ENCODE peak calls at places on chromosomes 16 and 17, in four cellular contexts. W is hepatocyte, D is hippocampal formation, J is NCI-H2029. R is an unnamed sample.
A peak's percentile ranks its signal among the peaks of the same experiment; 100 is the strongest.

GRCh38 chr16:35305476-35305875 is 1846.1 kb downstream of the TP53TG3F start:
- DNase-seq in W (no peak), D (no peak), J (no peak), R (no peak)

GRCh38 chr16:85845276-85845675 is 45.8 kb downstream of the COX4I1 start:
- DNase-seq in W (no peak), D (no peak), J (no peak), R (no peak)

GRCh38 chr16:49158029-49158642 is 123.5 kb downstream of the CBLN1 start:
- DNase-seq in W (peak; percentile 73), D (no peak), J (no peak), R (no peak)

GRCh38 chr16:75323928-75324327 is 72.5 kb upstream of the BCAR1 start:
- DNase-seq in W (no peak), D (no peak), J (no peak), R (no peak)

GRCh38 chr16:72241930-72242329 is 70.0 kb upstream of the PMFBP1 start:
- DNase-seq in W (peak; percentile 70), D (peak; percentile 72), J (peak; percentile 3), R (peak; percentile 44)

GRCh38 chr17:82449136-82449882 is 1.2 kb downstream of the CYBC1 start:
- DNase-seq in W (no peak), D (no peak), J (no peak), R (peak; percentile 73)

GRCh38 chr16:81261049-81261648 is 22.7 kb downstream of the BCO1 start:
- DNase-seq in W (no peak), D (no peak), J (no peak), R (no peak)

GRCh38 chr17:3007651-3008121 is 55.7 kb downstream of the OR1D5 start:
- DNase-seq in W (no peak), D (no peak), J (no peak), R (no peak)

GRCh38 chr17:78214706-78215061 is 631 bp downstream of the BIRC5 start:
- DNase-seq in W (no peak), D (no peak), J (no peak), R (no peak)

GRCh38 chr16:85947511-85948509 is 48.8 kb downstream of the IRF8 start:
- DNase-seq in W (no peak), D (no peak), J (no peak), R (no peak)

GRCh38 chr16:22684282-22685161 is 129.4 kb upstream of the HS3ST2 start:
- DNase-seq in W (no peak), D (no peak), J (no peak), R (no peak)

GRCh38 chr16:52567193-52567592 is 20.2 kb upstream of the TOX3 start:
- DNase-seq in W (no peak), D (no peak), J (no peak), R (no peak)

GRCh38 chr17:18877104-18877503 is 19.2 kb downstream of the PRPSAP2 start:
- DNase-seq in W (no peak), D (no peak), J (no peak), R (no peak)

GRCh38 chr17:56994009-56994792 is 16.3 kb downstream of the SCPEP1 start:
- DNase-seq in W (no peak), D (no peak), J (no peak), R (no peak)

GRCh38 chr17:79242873-79243602 is 168.4 kb downstream of the ENGASE start:
- DNase-seq in W (no peak), D (no peak), J (no peak), R (no peak)

GRCh38 chr16:29316673-29317237 is 89.8 kb downstream of the NPIPB11 start:
- DNase-seq in W (no peak), D (no peak), J (no peak), R (no peak)

GRCh38 chr17:49759203-49759602 is 4.7 kb downstream of the FAM117A start:
- DNase-seq in W (no peak), D (no peak), J (no peak), R (no peak)

GRCh38 chr17:42378597-42379594 is 9.3 kb downstream of the STAT3 start:
- DNase-seq in W (no peak), D (peak; percentile 20), J (peak; percentile 8), R (peak; percentile 11)

GRCh38 chr16:4114257-4115208 is 1.7 kb downstream of the ADCY9 start:
- DNase-seq in W (no peak), D (no peak), J (no peak), R (peak; percentile 18)

GRCh38 chr16:83458612-83459011 is 349.2 kb upstream of the HSBP1 start:
- DNase-seq in W (no peak), D (no peak), J (no peak), R (no peak)

GRCh38 chr16:85566502-85567100 is 46.5 kb upstream of the GSE1 start:
- DNase-seq in W (no peak), D (no peak), J (no peak), R (no peak)

GRCh38 chr17:27559506-27559931 is 71.5 kb upstream of the LGALS9 start:
- DNase-seq in W (peak; percentile 65), D (no peak), J (no peak), R (no peak)

GRCh38 chr16:3027983-3028715 is 4.3 kb downstream of the THOC6 start:
- DNase-seq in W (peak; percentile 95), D (peak; percentile 17), J (peak; percentile 80), R (peak; percentile 68)

GRCh38 chr17:13106171-13106570 is 88.3 kb upstream of the ELAC2 start:
- DNase-seq in W (no peak), D (no peak), J (peak; percentile 67), R (peak; percentile 25)

GRCh38 chr17:12959441-12959840 is 58.4 kb downstream of the ELAC2 start:
- DNase-seq in W (no peak), D (no peak), J (no peak), R (no peak)

GRCh38 chr17:5950871-5951270 is 119.3 kb upstream of the WSCD1 start:
- DNase-seq in W (no peak), D (no peak), J (no peak), R (no peak)

GRCh38 chr16:11708421-11708820 is 34.2 kb downstream of the TXNDC11 start:
- DNase-seq in W (no peak), D (no peak), J (no peak), R (no peak)

GRCh38 chr17:78381601-78382168 is 3.2 kb downstream of the PGS1 start:
- DNase-seq in W (no peak), D (no peak), J (no peak), R (no peak)

GRCh38 chr17:8555062-8555461 is 75.5 kb downstream of the MYH10 start:
- DNase-seq in W (no peak), D (no peak), J (no peak), R (no peak)

GRCh38 chr16:64437706-64438329 is 684.0 kb downstream of the CDH11 start:
- DNase-seq in W (peak; percentile 13), D (no peak), J (no peak), R (no peak)

GRCh38 chr16:59060212-59060611 is 326.1 kb upstream of the GOT2 start:
- DNase-seq in W (no peak), D (no peak), J (no peak), R (no peak)

GRCh38 chr17:40778466-40778865 is 3.9 kb downstream of the KRT27 start:
- DNase-seq in W (no peak), D (no peak), J (no peak), R (no peak)

GRCh38 chr17:49972486-49973270 is 3.7 kb downstream of the DLX4 start:
- DNase-seq in W (no peak), D (no peak), J (no peak), R (no peak)

GRCh38 chr16:5502467-5502869 is 404.9 kb upstream of the EEF2KMT start:
- DNase-seq in W (peak; percentile 73), D (no peak), J (peak; percentile 22), R (peak; percentile 29)

GRCh38 chr17:19672009-19672837 is 23.7 kb downstream of the ALDH3A2 start:
- DNase-seq in W (peak; percentile 62), D (peak; percentile 32), J (no peak), R (no peak)

GRCh38 chr17:27578718-27579085 is 52.3 kb upstream of the LGALS9 start:
- DNase-seq in W (peak; percentile 66), D (no peak), J (no peak), R (no peak)

GRCh38 chr16:2963611-2964415 is at the start of gene KREMEN2:
- DNase-seq in W (peak; percentile 59), D (no peak), J (no peak), R (peak; percentile 44)

GRCh38 chr16:72107371-72107770 is 13.7 kb downstream of the DHX38 start:
- DNase-seq in W (no peak), D (no peak), J (no peak), R (no peak)

GRCh38 chr16:31008154-31008950 is 2.1 kb downstream of the STX1B start:
- DNase-seq in W (no peak), D (no peak), J (no peak), R (no peak)

R was measured in DMS153.